ENCODE peak calls at places on chromosomes 13 and 19, in six cellular contexts. One of them, this sample, is unnamed.

GRCh38 chr19:49421039-49421877 is 2.0 kb downstream of the PTH2 start:
- DNase-seq in right lobe of liver: peak; percentile 58
- DNase-seq in astrocyte: peak; percentile 18
- DNase-seq in IMR-90: peak; percentile 17
- DNase-seq in fibroblast of lung: peak; percentile 44
- DNase-seq in Peyer's patch: peak; percentile 62
- DNase-seq in this sample: no peak

GRCh38 chr19:5960005-5961001 is 17.6 kb downstream of the RANBP3 start:
- DNase-seq in right lobe of liver: no peak
- DNase-seq in astrocyte: no peak
- DNase-seq in IMR-90: no peak
- DNase-seq in fibroblast of lung: no peak
- DNase-seq in Peyer's patch: no peak
- DNase-seq in this sample: no peak

GRCh38 chr13:77898097-77898496 is 20.5 kb downstream of the EDNRB start:
- DNase-seq in right lobe of liver: no peak
- DNase-seq in astrocyte: no peak
- DNase-seq in IMR-90: peak; percentile 16
- DNase-seq in fibroblast of lung: no peak
- DNase-seq in Peyer's patch: no peak
- DNase-seq in this sample: no peak

GRCh38 chr19:33916792-33917191 is 120.1 kb downstream of the KCTD15 start:
- DNase-seq in right lobe of liver: no peak
- DNase-seq in astrocyte: no peak
- DNase-seq in IMR-90: no peak
- DNase-seq in fibroblast of lung: no peak
- DNase-seq in Peyer's patch: no peak
- DNase-seq in this sample: no peak

GRCh38 chr13:25652764-25653163 is 281.0 kb downstream of the ATP8A2 start:
- DNase-seq in right lobe of liver: no peak
- DNase-seq in astrocyte: no peak
- DNase-seq in IMR-90: no peak
- DNase-seq in fibroblast of lung: no peak
- DNase-seq in Peyer's patch: no peak
- DNase-seq in this sample: no peak

GRCh38 chr13:98416408-98416807 is 160.5 kb downstream of the STK24 start:
- DNase-seq in right lobe of liver: no peak
- DNase-seq in astrocyte: no peak
- DNase-seq in IMR-90: no peak
- DNase-seq in fibroblast of lung: no peak
- DNase-seq in Peyer's patch: peak; percentile 61
- DNase-seq in this sample: no peak

GRCh38 chr19:688992-689391 is 6.3 kb downstream of the PRSS57 start:
- DNase-seq in right lobe of liver: no peak
- DNase-seq in astrocyte: no peak
- DNase-seq in IMR-90: no peak
- DNase-seq in fibroblast of lung: no peak
- DNase-seq in Peyer's patch: no peak
- DNase-seq in this sample: no peak

GRCh38 chr19:16139752-16140151 is 3.7 kb upstream of the HSH2D start:
- DNase-seq in right lobe of liver: no peak
- DNase-seq in astrocyte: no peak
- DNase-seq in IMR-90: no peak
- DNase-seq in fibroblast of lung: no peak
- DNase-seq in Peyer's patch: no peak
- DNase-seq in this sample: no peak

GRCh38 chr19:55353803-55354697 is 469 bp downstream of the COX6B2 start:
- DNase-seq in right lobe of liver: no peak
- DNase-seq in astrocyte: no peak
- DNase-seq in IMR-90: peak; percentile 43
- DNase-seq in fibroblast of lung: peak; percentile 53
- DNase-seq in Peyer's patch: peak; percentile 81
- DNase-seq in this sample: no peak

GRCh38 chr13:55516610-55517009 is 1624.1 kb upstream of the PRR20A start:
- DNase-seq in right lobe of liver: no peak
- DNase-seq in astrocyte: no peak
- DNase-seq in IMR-90: no peak
- DNase-seq in fibroblast of lung: no peak
- DNase-seq in Peyer's patch: no peak
- DNase-seq in this sample: no peak

GRCh38 chr13:48235100-48235813 is 2.3 kb downstream of the ITM2B start:
- DNase-seq in right lobe of liver: no peak
- DNase-seq in astrocyte: peak; percentile 42
- DNase-seq in IMR-90: peak; percentile 25
- DNase-seq in fibroblast of lung: peak; percentile 58
- DNase-seq in Peyer's patch: no peak
- DNase-seq in this sample: peak; percentile 46

GRCh38 chr13:36418022-36418805 is 14.1 kb upstream of the CCNA1 start:
- DNase-seq in right lobe of liver: no peak
- DNase-seq in astrocyte: peak; percentile 93
- DNase-seq in IMR-90: peak; percentile 58
- DNase-seq in fibroblast of lung: peak; percentile 92
- DNase-seq in Peyer's patch: no peak
- DNase-seq in this sample: peak; percentile 16

GRCh38 chr19:58381460-58382220 is 810 bp upstream of the ZNF837 start:
- DNase-seq in right lobe of liver: no peak
- DNase-seq in astrocyte: no peak
- DNase-seq in IMR-90: no peak
- DNase-seq in fibroblast of lung: no peak
- DNase-seq in Peyer's patch: no peak
- DNase-seq in this sample: no peak

GRCh38 chr19:39759457-39760184 is 19.0 kb upstream of the LEUTX start:
- DNase-seq in right lobe of liver: no peak
- DNase-seq in astrocyte: no peak
- DNase-seq in IMR-90: no peak
- DNase-seq in fibroblast of lung: no peak
- DNase-seq in Peyer's patch: no peak
- DNase-seq in this sample: no peak

GRCh38 chr13:83221256-83221655 is 661.0 kb downstream of the SLITRK1 start:
- DNase-seq in right lobe of liver: no peak
- DNase-seq in astrocyte: no peak
- DNase-seq in IMR-90: no peak
- DNase-seq in fibroblast of lung: peak; percentile 35
- DNase-seq in Peyer's patch: no peak
- DNase-seq in this sample: peak; percentile 65

GRCh38 chr13:53068841-53069520 is 40.4 kb downstream of the OLFM4 start:
- DNase-seq in right lobe of liver: no peak
- DNase-seq in astrocyte: no peak
- DNase-seq in IMR-90: no peak
- DNase-seq in fibroblast of lung: no peak
- DNase-seq in Peyer's patch: no peak
- DNase-seq in this sample: no peak

GRCh38 chr19:45860359-45861259 is 2.3 kb downstream of the SYMPK start:
- DNase-seq in right lobe of liver: no peak
- DNase-seq in astrocyte: no peak
- DNase-seq in IMR-90: no peak
- DNase-seq in fibroblast of lung: no peak
- DNase-seq in Peyer's patch: no peak
- DNase-seq in this sample: no peak
- TF ChIP-seq CTCF in right lobe of liver: no peak
- TF ChIP-seq CTCF in astrocyte: no peak
- TF ChIP-seq CTCF in IMR-90: no peak
- TF ChIP-seq CTCF in fibroblast of lung: no peak
- TF ChIP-seq CTCF in Peyer's patch: no peak
- TF ChIP-seq CTCF in this sample: no peak

DNA sequence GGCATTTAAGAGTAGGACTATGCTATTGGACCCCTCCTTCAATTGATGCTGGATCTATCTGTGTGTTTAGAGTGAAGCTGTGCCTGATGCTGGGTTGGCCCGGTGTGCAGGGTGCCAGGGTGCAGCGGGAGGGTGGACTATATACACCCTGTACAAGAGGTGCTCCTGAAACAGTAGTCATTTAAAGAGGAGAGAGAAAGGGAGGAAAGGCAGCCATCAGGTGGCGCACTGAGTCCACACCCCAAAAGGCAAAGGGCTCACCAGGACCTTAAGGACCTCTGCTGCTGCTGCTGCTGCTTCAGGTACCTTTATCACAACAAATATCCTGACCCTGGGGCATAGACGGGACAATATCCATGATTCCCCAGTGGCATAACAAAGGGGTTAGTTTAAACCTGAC is 39.4 kb downstream of the ZNF136 start:
- DNase-seq in right lobe of liver: no peak
- DNase-seq in astrocyte: no peak
- DNase-seq in IMR-90: no peak
- DNase-seq in fibroblast of lung: no peak
- DNase-seq in Peyer's patch: peak; percentile 60
- DNase-seq in this sample: no peak
- TF ChIP-seq CTCF in right lobe of liver: peak; percentile 17
- TF ChIP-seq CTCF in astrocyte: no peak
- TF ChIP-seq CTCF in IMR-90: no peak
- TF ChIP-seq CTCF in fibroblast of lung: no peak
- TF ChIP-seq CTCF in Peyer's patch: peak; percentile 36
- TF ChIP-seq CTCF in this sample: peak; percentile 28

DNA sequence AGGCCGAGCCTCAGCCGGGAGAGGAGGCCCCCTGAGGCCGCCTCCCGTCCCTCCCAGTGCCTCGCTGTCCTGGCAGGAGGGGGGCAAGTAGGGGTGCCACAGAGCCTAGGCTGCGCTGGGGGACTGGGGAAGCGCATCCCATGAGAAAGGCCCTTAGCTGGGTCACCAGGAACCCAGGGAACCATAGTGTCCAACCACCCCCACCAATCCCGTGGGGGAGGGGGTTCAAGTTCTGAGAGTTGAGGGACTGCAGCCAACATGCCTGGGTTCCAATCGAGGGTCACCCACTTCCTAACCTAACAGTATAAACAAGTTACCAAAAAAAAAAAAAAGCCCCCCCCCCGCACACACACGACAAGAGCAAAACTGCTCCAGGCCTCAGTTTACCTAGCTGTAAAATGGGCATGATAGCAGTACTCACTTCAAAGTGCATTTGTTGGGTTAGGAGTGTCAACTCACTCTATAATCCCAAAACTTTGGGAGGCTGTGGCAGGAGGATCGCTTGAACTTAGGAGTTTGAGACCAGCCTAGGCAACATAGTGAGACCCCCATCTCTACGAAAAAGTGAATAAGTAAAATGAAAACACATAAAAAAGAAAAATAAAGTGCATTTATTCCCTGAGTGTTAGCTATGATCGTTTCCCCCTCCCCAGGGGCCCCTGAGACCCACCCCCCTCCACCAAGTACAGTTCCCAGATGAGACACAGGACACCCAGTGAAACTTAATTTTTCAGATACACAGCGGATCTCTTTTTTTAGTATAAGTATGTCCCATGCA is 28.8 kb upstream of the NANOS3 start:
- DNase-seq in right lobe of liver: no peak
- DNase-seq in astrocyte: no peak
- DNase-seq in IMR-90: no peak
- DNase-seq in fibroblast of lung: no peak
- DNase-seq in Peyer's patch: no peak
- DNase-seq in this sample: no peak
- TF ChIP-seq CTCF in right lobe of liver: no peak
- TF ChIP-seq CTCF in astrocyte: no peak
- TF ChIP-seq CTCF in IMR-90: no peak
- TF ChIP-seq CTCF in fibroblast of lung: no peak
- TF ChIP-seq CTCF in Peyer's patch: no peak
- TF ChIP-seq CTCF in this sample: no peak

GRCh38 chr19:19139876-19140229 is 1.6 kb upstream of the TMEM161A start:
- DNase-seq in right lobe of liver: no peak
- DNase-seq in astrocyte: no peak
- DNase-seq in IMR-90: no peak
- DNase-seq in fibroblast of lung: no peak
- DNase-seq in Peyer's patch: no peak
- DNase-seq in this sample: no peak
- TF ChIP-seq CTCF in right lobe of liver: no peak
- TF ChIP-seq CTCF in astrocyte: no peak
- TF ChIP-seq CTCF in IMR-90: no peak
- TF ChIP-seq CTCF in fibroblast of lung: no peak
- TF ChIP-seq CTCF in Peyer's patch: no peak
- TF ChIP-seq CTCF in this sample: peak; percentile 70

GRCh38 chr19:45779231-45780145 is 2.8 kb downstream of the DMPK start:
- DNase-seq in right lobe of liver: peak; percentile 91
- DNase-seq in astrocyte: no peak
- DNase-seq in IMR-90: no peak
- DNase-seq in fibroblast of lung: peak; percentile 30
- DNase-seq in Peyer's patch: peak; percentile 98
- DNase-seq in this sample: no peak
- TF ChIP-seq CTCF in right lobe of liver: peak; percentile 60
- TF ChIP-seq CTCF in astrocyte: no peak
- TF ChIP-seq CTCF in IMR-90: no peak
- TF ChIP-seq CTCF in fibroblast of lung: peak; percentile 24
- TF ChIP-seq CTCF in Peyer's patch: peak; percentile 79
- TF ChIP-seq CTCF in this sample: peak; percentile 49

DNA sequence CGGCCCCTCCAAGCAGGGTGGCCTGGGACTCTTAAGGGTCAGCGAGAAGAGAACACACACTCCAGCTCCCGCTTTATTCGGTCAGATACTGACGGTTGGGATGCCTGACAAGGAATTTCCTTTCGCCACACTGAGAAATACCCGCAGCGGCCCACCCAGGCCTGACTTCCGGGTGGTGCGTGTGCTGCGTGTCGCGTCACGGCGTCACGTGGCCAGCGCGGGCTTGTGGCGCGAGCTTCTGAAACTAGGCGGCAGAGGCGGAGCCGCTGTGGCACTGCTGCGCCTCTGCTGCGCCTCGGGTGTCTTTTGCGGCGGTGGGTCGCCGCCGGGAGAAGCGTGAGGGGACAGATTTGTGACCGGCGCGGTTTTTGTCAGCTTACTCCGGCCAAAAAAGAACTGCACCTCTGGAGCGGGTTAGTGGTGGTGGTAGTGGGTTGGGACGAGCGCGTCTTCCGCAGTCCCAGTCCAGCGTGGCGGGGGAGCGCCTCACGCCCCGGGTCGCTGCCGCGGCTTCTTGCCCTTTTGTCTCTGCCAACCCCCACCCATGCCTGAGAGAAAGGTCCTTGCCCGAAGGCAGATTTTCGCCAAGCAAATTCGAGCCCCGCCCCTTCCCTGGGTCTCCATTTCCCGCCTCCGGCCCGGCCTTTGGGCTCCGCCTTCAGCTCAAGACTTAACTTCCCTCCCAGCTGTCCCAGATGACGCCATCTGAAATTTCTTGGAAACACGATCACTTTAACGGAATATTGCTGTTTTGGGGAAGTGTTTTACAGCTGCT is at the start of the genes BRCA2 and ZAR1L:
- DNase-seq in right lobe of liver: peak; percentile 89
- DNase-seq in astrocyte: peak; percentile 84
- DNase-seq in IMR-90: peak; percentile 87
- DNase-seq in fibroblast of lung: peak; percentile 91
- DNase-seq in Peyer's patch: peak; percentile 93
- DNase-seq in this sample: peak; percentile 81
- TF ChIP-seq CTCF in right lobe of liver: no peak
- TF ChIP-seq CTCF in astrocyte: no peak
- TF ChIP-seq CTCF in IMR-90: no peak
- TF ChIP-seq CTCF in fibroblast of lung: no peak
- TF ChIP-seq CTCF in Peyer's patch: peak; percentile 3
- TF ChIP-seq CTCF in this sample: peak; percentile 5